ENCODE peak calls at places on chromosome 1, in seven cellular contexts. One of them, this sample, is unnamed.

GRCh38 chr1:55539652-55540512 is 324.7 kb upstream of the USP24 start:
- DNase-seq in IMR-90: no peak
- DNase-seq in H1: no peak
- DNase-seq in mesendoderm: no peak
- DNase-seq in mesenchymal stem cell: no peak
- DNase-seq in H9: no peak
- DNase-seq in trophoblast cell: no peak
- DNase-seq in this sample: no peak

GRCh38 chr1:230399321-230400006 is 26.7 kb downstream of the PGBD5 start:
- DNase-seq in IMR-90: peak; percentile 5
- DNase-seq in H1: no peak
- DNase-seq in mesendoderm: no peak
- DNase-seq in mesenchymal stem cell: no peak
- DNase-seq in H9: no peak
- DNase-seq in trophoblast cell: no peak
- DNase-seq in this sample: no peak

GRCh38 chr1:94982403-94982802 is 55.5 kb upstream of the CNN3 start:
- DNase-seq in IMR-90: no peak
- DNase-seq in H1: no peak
- DNase-seq in mesendoderm: no peak
- DNase-seq in mesenchymal stem cell: no peak
- DNase-seq in H9: no peak
- DNase-seq in trophoblast cell: no peak
- DNase-seq in this sample: no peak

GRCh38 chr1:54842206-54842915 is 41.2 kb upstream of the TTC22 start:
- DNase-seq in IMR-90: no peak
- DNase-seq in H1: peak; percentile 33
- DNase-seq in mesendoderm: no peak
- DNase-seq in mesenchymal stem cell: no peak
- DNase-seq in H9: no peak
- DNase-seq in trophoblast cell: no peak
- DNase-seq in this sample: no peak

GRCh38 chr1:25711555-25712298 is 88.3 kb upstream of the SELENON start:
- DNase-seq in IMR-90: peak; percentile 92
- DNase-seq in H1: no peak
- DNase-seq in mesendoderm: no peak
- DNase-seq in mesenchymal stem cell: peak; percentile 62
- DNase-seq in H9: no peak
- DNase-seq in trophoblast cell: no peak
- DNase-seq in this sample: no peak

GRCh38 chr1:180343931-180344406 is 113.9 kb downstream of the LHX4 start:
- DNase-seq in IMR-90: peak; percentile 47
- DNase-seq in H1: no peak
- DNase-seq in mesendoderm: no peak
- DNase-seq in mesenchymal stem cell: peak; percentile 55
- DNase-seq in H9: no peak
- DNase-seq in trophoblast cell: no peak
- DNase-seq in this sample: no peak

GRCh38 chr1:53465023-53465957 is 6.1 kb downstream of the DMRTB1 start:
- DNase-seq in IMR-90: no peak
- DNase-seq in H1: no peak
- DNase-seq in mesendoderm: no peak
- DNase-seq in mesenchymal stem cell: no peak
- DNase-seq in H9: no peak
- DNase-seq in trophoblast cell: no peak
- DNase-seq in this sample: no peak

GRCh38 chr1:225427249-225428065 is at the start of gene LBR:
- DNase-seq in IMR-90: peak; percentile 16
- DNase-seq in H1: no peak
- DNase-seq in mesendoderm: no peak
- DNase-seq in mesenchymal stem cell: peak; percentile 62
- DNase-seq in H9: no peak
- DNase-seq in trophoblast cell: peak; percentile 27
- DNase-seq in this sample: peak; percentile 40

GRCh38 chr1:202143768-202144509 is 598 bp downstream of the ARL8A start:
- DNase-seq in IMR-90: no peak
- DNase-seq in H1: peak; percentile 76
- DNase-seq in mesendoderm: peak; percentile 60
- DNase-seq in mesenchymal stem cell: peak; percentile 29
- DNase-seq in H9: peak; percentile 74
- DNase-seq in trophoblast cell: no peak
- DNase-seq in this sample: no peak

DNA sequence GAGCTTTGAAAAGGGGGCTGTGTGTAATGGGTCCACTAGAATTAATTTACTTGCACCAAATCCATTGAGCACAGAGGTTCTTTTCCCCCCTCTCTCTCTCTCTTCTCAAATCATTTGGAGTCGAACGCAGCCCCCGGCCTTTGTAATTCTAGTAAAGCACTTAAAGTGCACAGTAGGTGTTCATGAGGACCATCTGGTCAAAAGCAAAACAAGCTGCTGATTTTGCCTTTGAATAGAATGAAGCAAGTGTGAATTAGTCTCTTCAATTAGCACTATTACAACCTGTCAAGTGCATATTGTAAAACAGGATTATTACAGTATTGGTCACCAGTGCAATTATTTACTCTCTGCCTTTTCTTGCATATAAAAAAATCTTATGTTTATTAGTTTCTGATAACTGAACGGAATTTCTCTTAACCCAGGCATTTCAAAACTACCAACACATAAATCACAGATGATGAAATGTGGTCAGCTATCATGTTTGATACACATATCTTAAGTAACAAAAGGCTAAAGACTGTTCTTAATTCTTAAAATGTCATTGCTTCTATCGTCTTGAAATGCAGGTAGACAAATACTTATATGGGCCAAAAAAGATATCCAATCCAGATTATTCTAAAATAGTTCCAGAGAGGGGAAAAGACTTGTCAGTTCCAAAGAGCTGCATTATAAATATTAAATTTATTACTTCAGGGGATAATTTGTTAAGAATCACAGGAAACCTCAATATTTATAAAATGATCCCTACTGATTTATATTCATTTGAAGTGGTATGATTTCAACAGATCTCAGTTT is 259.6 kb downstream of the FAF1 start:
- DNase-seq in IMR-90: no peak
- DNase-seq in H1: peak; percentile 55
- DNase-seq in mesendoderm: peak; percentile 82
- DNase-seq in mesenchymal stem cell: no peak
- DNase-seq in H9: peak; percentile 79
- DNase-seq in trophoblast cell: no peak
- DNase-seq in this sample: peak; percentile 69
- H2BK120ac ChIP-seq in IMR-90: no peak overlapping the region
- H2BK120ac ChIP-seq in H1: no peak overlapping the region
- H2BK120ac ChIP-seq in mesendoderm: no peak overlapping the region
- H2BK120ac ChIP-seq in mesenchymal stem cell: no peak overlapping the region
- H2BK120ac ChIP-seq in H9: no peak overlapping the region
- H2BK120ac ChIP-seq in trophoblast cell: no peak overlapping the region
- H2BK120ac ChIP-seq in this sample: no peak overlapping the region

DNA sequence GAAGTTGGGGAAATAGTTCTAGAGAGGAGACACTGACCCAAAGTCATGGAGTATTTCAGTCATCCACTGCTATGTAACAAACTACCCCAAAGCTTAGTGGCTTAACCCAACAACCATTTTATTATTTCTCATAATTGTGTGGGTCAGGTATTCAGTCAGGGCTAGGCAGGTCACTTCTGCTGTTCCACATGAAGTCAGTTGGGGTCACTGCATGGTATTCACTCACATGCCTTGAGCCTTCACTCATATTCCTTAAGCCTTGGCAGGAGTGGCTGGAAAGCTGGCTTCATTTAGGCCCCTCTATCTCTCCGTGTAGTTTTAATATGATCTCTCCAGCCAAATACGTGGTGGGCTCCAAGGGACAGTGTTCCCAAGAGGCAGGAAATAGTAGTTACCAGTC is 17.5 kb upstream of the RNF11 start:
- DNase-seq in IMR-90: no peak
- DNase-seq in H1: no peak
- DNase-seq in mesendoderm: peak; percentile 26
- DNase-seq in mesenchymal stem cell: no peak
- DNase-seq in H9: no peak
- DNase-seq in trophoblast cell: no peak
- DNase-seq in this sample: no peak
- H2BK120ac ChIP-seq in IMR-90: no peak overlapping the region
- H2BK120ac ChIP-seq in H1: no peak overlapping the region
- H2BK120ac ChIP-seq in mesendoderm: no peak overlapping the region
- H2BK120ac ChIP-seq in mesenchymal stem cell: no peak overlapping the region
- H2BK120ac ChIP-seq in H9: no peak overlapping the region
- H2BK120ac ChIP-seq in trophoblast cell: no peak overlapping the region
- H2BK120ac ChIP-seq in this sample: no peak overlapping the region

GRCh38 chr1:236377832-236378535 is 16.1 kb upstream of the EDARADD start:
- DNase-seq in IMR-90: no peak
- DNase-seq in H1: peak; percentile 7
- DNase-seq in mesendoderm: no peak
- DNase-seq in mesenchymal stem cell: no peak
- DNase-seq in H9: no peak
- DNase-seq in trophoblast cell: no peak
- DNase-seq in this sample: no peak
- H2BK120ac ChIP-seq in IMR-90: no peak overlapping the region
- H2BK120ac ChIP-seq in H1: no peak overlapping the region
- H2BK120ac ChIP-seq in mesendoderm: no peak overlapping the region
- H2BK120ac ChIP-seq in mesenchymal stem cell: no peak overlapping the region
- H2BK120ac ChIP-seq in H9: no peak overlapping the region
- H2BK120ac ChIP-seq in trophoblast cell: no peak overlapping the region
- H2BK120ac ChIP-seq in this sample: no peak overlapping the region

DNA sequence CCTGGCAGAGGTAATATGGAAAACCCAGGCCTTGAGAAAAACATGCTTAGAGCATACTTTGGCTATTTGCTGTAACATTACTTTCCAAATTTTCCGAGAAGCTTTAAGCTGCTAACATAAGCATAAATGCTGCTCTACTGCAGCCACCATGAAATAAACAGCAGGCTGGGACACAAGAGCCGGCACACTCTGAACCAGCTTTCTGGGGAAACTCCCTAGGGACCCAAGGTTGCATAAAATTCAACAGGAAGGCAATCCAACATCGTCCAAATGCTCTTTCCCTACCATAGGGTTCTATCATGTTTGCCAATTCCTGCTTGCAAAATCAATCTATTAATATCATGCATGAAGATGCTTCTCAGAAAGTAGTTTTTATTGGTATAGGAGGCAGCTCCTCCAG is 136.0 kb upstream of the ZNF648 start:
- DNase-seq in IMR-90: no peak
- DNase-seq in H1: no peak
- DNase-seq in mesendoderm: no peak
- DNase-seq in mesenchymal stem cell: no peak
- DNase-seq in H9: no peak
- DNase-seq in trophoblast cell: peak; percentile 17
- DNase-seq in this sample: no peak
- H2BK120ac ChIP-seq in IMR-90: no peak overlapping the region
- H2BK120ac ChIP-seq in H1: no peak overlapping the region
- H2BK120ac ChIP-seq in mesendoderm: no peak overlapping the region
- H2BK120ac ChIP-seq in mesenchymal stem cell: no peak overlapping the region
- H2BK120ac ChIP-seq in H9: no peak overlapping the region
- H2BK120ac ChIP-seq in trophoblast cell: no peak overlapping the region
- H2BK120ac ChIP-seq in this sample: no peak overlapping the region

GRCh38 chr1:916173-917075 is 7.3 kb upstream of the SAMD11 start:
- DNase-seq in IMR-90: no peak
- DNase-seq in H1: no peak
- DNase-seq in mesendoderm: no peak
- DNase-seq in mesenchymal stem cell: no peak
- DNase-seq in H9: no peak
- DNase-seq in trophoblast cell: no peak
- DNase-seq in this sample: no peak
- H2BK120ac ChIP-seq in IMR-90: no peak overlapping the region
- H2BK120ac ChIP-seq in H1: no peak overlapping the region
- H2BK120ac ChIP-seq in mesendoderm: no peak overlapping the region
- H2BK120ac ChIP-seq in mesenchymal stem cell: no peak overlapping the region
- H2BK120ac ChIP-seq in H9: no peak overlapping the region
- H2BK120ac ChIP-seq in trophoblast cell: no peak overlapping the region
- H2BK120ac ChIP-seq in this sample: no peak overlapping the region

GRCh38 chr1:61807606-61808005 is 65.3 kb downstream of the PATJ start:
- DNase-seq in IMR-90: peak; percentile 24
- DNase-seq in H1: no peak
- DNase-seq in mesendoderm: no peak
- DNase-seq in mesenchymal stem cell: no peak
- DNase-seq in H9: no peak
- DNase-seq in trophoblast cell: no peak
- DNase-seq in this sample: no peak

GRCh38 chr1:61808321-61808720 is 66.0 kb downstream of the PATJ start:
- DNase-seq in IMR-90: no peak
- DNase-seq in H1: no peak
- DNase-seq in mesendoderm: no peak
- DNase-seq in mesenchymal stem cell: no peak
- DNase-seq in H9: no peak
- DNase-seq in trophoblast cell: no peak
- DNase-seq in this sample: no peak

GRCh38 chr1:61812916-61813315 is 70.6 kb downstream of the PATJ start:
- DNase-seq in IMR-90: peak; percentile 4
- DNase-seq in H1: no peak
- DNase-seq in mesendoderm: no peak
- DNase-seq in mesenchymal stem cell: no peak
- DNase-seq in H9: no peak
- DNase-seq in trophoblast cell: no peak
- DNase-seq in this sample: no peak

DNA sequence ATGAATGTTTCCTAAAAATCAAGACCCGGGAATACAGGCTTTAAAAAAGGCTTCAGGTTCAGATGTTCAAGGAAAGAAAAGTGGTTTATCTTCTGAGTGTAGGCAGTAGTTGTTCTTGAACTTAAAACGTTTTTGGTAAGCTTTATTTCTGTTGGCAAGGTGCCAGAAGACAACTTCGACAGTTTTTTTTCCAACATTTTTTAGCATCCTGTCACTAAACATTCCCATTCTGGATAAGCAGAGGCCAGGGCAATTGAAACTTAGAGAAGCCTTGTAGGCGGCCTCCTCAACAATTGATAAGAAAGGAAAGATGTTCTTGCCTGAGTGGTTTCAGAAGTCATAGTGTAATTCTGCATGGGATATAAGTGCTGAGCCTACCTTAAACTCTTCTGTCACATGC is 66.7 kb downstream of the PATJ start:
- DNase-seq in IMR-90: peak; percentile 58
- DNase-seq in H1: no peak
- DNase-seq in mesendoderm: no peak
- DNase-seq in mesenchymal stem cell: peak; percentile 4
- DNase-seq in H9: no peak
- DNase-seq in trophoblast cell: no peak
- DNase-seq in this sample: no peak
- H2BK120ac ChIP-seq in IMR-90: no peak overlapping the region
- H2BK120ac ChIP-seq in H1: no peak overlapping the region
- H2BK120ac ChIP-seq in mesendoderm: no peak overlapping the region
- H2BK120ac ChIP-seq in mesenchymal stem cell: no peak overlapping the region
- H2BK120ac ChIP-seq in H9: no peak overlapping the region
- H2BK120ac ChIP-seq in trophoblast cell: no peak overlapping the region
- H2BK120ac ChIP-seq in this sample: no peak overlapping the region

This sample was measured in neuronal stem cell.